ENCODE peak calls at places on chromosome 2, in seven cellular contexts. O is H9, U is neuronal stem cell, S is IMR-90, W is mesenchymal stem cell, L is mesendoderm, H is H1. I is an unnamed sample.

GRCh38 chr2:202831241-202831997 is 40.1 kb downstream of the ICA1L start:
- DNase-seq in O (peak; percentile 52), U (peak; percentile 17), S (peak; percentile 61), W (peak; percentile 61), L (peak; percentile 63), H (no peak), I (peak; percentile 33)

GRCh38 chr2:21097331-21097730 is 26.4 kb upstream of the TDRD15 start:
- DNase-seq in O (no peak), U (no peak), S (no peak), W (no peak), L (no peak), H (no peak), I (no peak)

GRCh38 chr2:219206442-219207253 is at the start of gene ZFAND2B:
- DNase-seq in O (peak; percentile 95), U (peak; percentile 95), S (peak; percentile 88), W (peak; percentile 92), L (peak; percentile 96), H (peak; percentile 78), I (peak; percentile 94)

GRCh38 chr2:74501335-74502071 is 2.1 kb upstream of the LBX2 start:
- DNase-seq in O (peak; percentile 39), U (no peak), S (no peak), W (no peak), L (peak; percentile 57), H (no peak), I (no peak)

GRCh38 chr2:80987466-80987865 is 682.9 kb upstream of the LRRTM1 start:
- DNase-seq in O (no peak), U (no peak), S (no peak), W (no peak), L (no peak), H (no peak), I (no peak)

GRCh38 chr2:239940861-239941570 is 84.1 kb downstream of the NDUFA10 start:
- DNase-seq in O (no peak), U (no peak), S (no peak), W (no peak), L (no peak), H (no peak), I (no peak)

GRCh38 chr2:135473567-135473966 is 57.5 kb downstream of the ZRANB3 start:
- DNase-seq in O (no peak), U (no peak), S (peak; percentile 8), W (peak; percentile 41), L (peak; percentile 45), H (no peak), I (peak; percentile 17)

GRCh38 chr2:20640411-20641122 is 10.3 kb downstream of the HS1BP3 start:
- DNase-seq in O (no peak), U (no peak), S (no peak), W (no peak), L (no peak), H (no peak), I (no peak)

GRCh38 chr2:10500601-10501361 is 52.7 kb upstream of the ODC1 start:
- DNase-seq in O (no peak), U (no peak), S (peak; percentile 15), W (no peak), L (no peak), H (no peak), I (no peak)

GRCh38 chr2:98822301-98823164 is 91.6 kb upstream of the MGAT4A start:
- DNase-seq in O (peak; percentile 62), U (peak; percentile 47), S (no peak), W (no peak), L (peak; percentile 51), H (no peak), I (no peak)

GRCh38 chr2:233163486-233164103 is 87.9 kb upstream of the ATG16L1 start:
- DNase-seq in O (no peak), U (no peak), S (no peak), W (no peak), L (no peak), H (no peak), I (peak; percentile 33)

GRCh38 chr2:102155703-102156515 is 13.4 kb downstream of the IL1R1 start:
- DNase-seq in O (no peak), U (no peak), S (peak; percentile 69), W (peak; percentile 93), L (no peak), H (no peak), I (peak; percentile 85)

GRCh38 chr2:71695235-71696120 is 242.1 kb downstream of the DYSF start:
- DNase-seq in O (no peak), U (no peak), S (no peak), W (no peak), L (no peak), H (no peak), I (no peak)

GRCh38 chr2:108447947-108448677 is 894 bp upstream of the GCC2 start:
- DNase-seq in O (no peak), U (no peak), S (no peak), W (no peak), L (no peak), H (no peak), I (no peak)

GRCh38 chr2:7758065-7758759 is 841.0 kb downstream of the RNF144A start:
- DNase-seq in O (no peak), U (no peak), S (no peak), W (no peak), L (no peak), H (no peak), I (no peak)

GRCh38 chr2:197191948-197192338 is 118.6 kb downstream of the ANKRD44 start:
- DNase-seq in O (no peak), U (no peak), S (no peak), W (no peak), L (no peak), H (no peak), I (no peak)

GRCh38 chr2:673615-674318 is 3.4 kb downstream of the TMEM18 start:
- DNase-seq in O (no peak), U (no peak), S (peak; percentile 63), W (no peak), L (peak; percentile 6), H (no peak), I (peak; percentile 47)

GRCh38 chr2:32805104-32806095 is 141.4 kb upstream of the LTBP1 start:
- DNase-seq in O (no peak), U (no peak), S (peak; percentile 78), W (peak; percentile 25), L (peak; percentile 79), H (no peak), I (peak; percentile 83)

GRCh38 chr2:54724150-54724559 is 693 bp downstream of the EML6 start:
- DNase-seq in O (no peak), U (no peak), S (no peak), W (peak; percentile 42), L (no peak), H (no peak), I (peak; percentile 19)

GRCh38 chr2:71876542-71877451 is 270.9 kb downstream of the CYP26B1 start:
- DNase-seq in O (no peak), U (no peak), S (no peak), W (peak; percentile 18), L (no peak), H (no peak), I (no peak)

GRCh38 chr2:65574911-65575444 is 142.6 kb upstream of the SPRED2 start:
- DNase-seq in O (no peak), U (no peak), S (no peak), W (no peak), L (no peak), H (no peak), I (no peak)

GRCh38 chr2:24840962-24841945 is 48.0 kb downstream of the CENPO start:
- DNase-seq in O (no peak), U (no peak), S (no peak), W (no peak), L (no peak), H (no peak), I (no peak)

GRCh38 chr2:84792856-84793522 is 87.9 kb downstream of the TRABD2A start:
- DNase-seq in O (no peak), U (no peak), S (peak; percentile 60), W (peak; percentile 19), L (no peak), H (no peak), I (peak; percentile 5)

GRCh38 chr2:240208096-240208495 is 67.6 kb upstream of the OTOS start:
- DNase-seq in O (no peak), U (no peak), S (no peak), W (no peak), L (no peak), H (no peak), I (no peak)

DNA sequence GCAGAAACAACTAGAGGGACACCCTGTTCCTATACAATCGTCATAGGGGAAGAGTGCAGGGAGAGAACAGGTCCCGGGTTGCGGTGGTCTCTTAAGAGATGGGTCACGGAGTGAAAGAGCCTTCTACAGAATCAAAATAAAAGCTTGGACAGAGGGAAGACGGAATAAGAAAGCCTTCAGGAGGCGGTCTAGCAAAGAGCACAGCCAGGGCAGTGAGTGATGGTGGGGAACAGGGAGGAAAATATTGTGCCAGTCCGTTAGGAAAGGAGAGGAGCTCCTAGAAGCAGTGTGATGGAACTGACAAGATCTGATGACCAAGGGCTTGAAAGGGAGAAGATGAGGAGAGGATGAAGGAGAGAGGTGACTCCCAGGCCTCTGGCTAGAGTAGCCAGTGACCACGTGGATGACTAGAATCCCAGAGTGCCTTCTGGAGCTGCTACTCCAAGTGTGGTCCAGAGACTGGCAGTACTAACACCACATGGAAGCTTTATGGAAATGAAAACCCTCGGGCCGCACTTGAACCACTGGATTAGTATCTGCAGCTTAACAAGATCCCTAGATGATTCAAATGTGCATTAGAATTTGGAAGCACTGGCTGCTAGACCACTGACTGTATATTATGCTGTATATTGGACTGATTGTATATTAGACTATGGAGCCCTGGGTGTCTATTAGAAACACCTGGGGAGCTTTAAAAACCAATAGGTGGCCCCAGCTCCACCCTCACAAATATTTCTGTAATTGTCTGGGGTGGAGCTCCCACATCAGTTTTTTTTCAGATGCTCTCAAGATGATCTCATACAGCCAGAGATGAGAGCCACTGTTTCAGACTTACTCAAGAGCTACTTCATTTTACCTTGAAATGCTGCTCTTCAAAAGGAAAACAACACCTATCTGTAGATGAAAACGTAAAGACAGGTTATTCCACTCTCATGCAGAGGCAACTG is 1.1 kb upstream of the EVA1A start:
- DNase-seq in O (no peak), U (no peak), S (peak; percentile 55), W (peak; percentile 50), L (no peak), H (no peak), I (no peak)
- H3K18ac ChIP-seq in O (no peak overlapping the region), U (no peak overlapping the region), S (peak overlapping the region; percentile 78), W (no peak overlapping the region), L (no peak overlapping the region), H (no peak overlapping the region), I (peak overlapping the region; percentile 3)

GRCh38 chr2:139293992-139294548 is 513.9 kb upstream of the NXPH2 start:
- DNase-seq in O (no peak), U (no peak), S (no peak), W (no peak), L (no peak), H (no peak), I (no peak)
- H3K18ac ChIP-seq in O (no peak overlapping the region), U (no peak overlapping the region), S (no peak overlapping the region), W (no peak overlapping the region), L (no peak overlapping the region), H (no peak overlapping the region), I (no peak overlapping the region)

GRCh38 chr2:41337956-41338355 is 709.9 kb upstream of the PKDCC start:
- DNase-seq in O (peak; percentile 25), U (no peak), S (no peak), W (no peak), L (peak; percentile 83), H (no peak), I (peak; percentile 90)
- H3K18ac ChIP-seq in O (no peak overlapping the region), U (no peak overlapping the region), S (no peak overlapping the region), W (no peak overlapping the region), L (no peak overlapping the region), H (no peak overlapping the region), I (no peak overlapping the region)

GRCh38 chr2:136645458-136645857 is 119.9 kb upstream of the THSD7B start:
- DNase-seq in O (no peak), U (no peak), S (no peak), W (no peak), L (no peak), H (no peak), I (no peak)

GRCh38 chr2:136651611-136652010 is 113.7 kb upstream of the THSD7B start:
- DNase-seq in O (no peak), U (no peak), S (no peak), W (no peak), L (no peak), H (no peak), I (no peak)

GRCh38 chr2:136647039-136647438 is 118.3 kb upstream of the THSD7B start:
- DNase-seq in O (no peak), U (no peak), S (no peak), W (no peak), L (no peak), H (no peak), I (no peak)
- H3K18ac ChIP-seq in O (no peak overlapping the region), U (no peak overlapping the region), S (no peak overlapping the region), W (no peak overlapping the region), L (no peak overlapping the region), H (no peak overlapping the region), I (no peak overlapping the region)

I was measured in trophoblast cell.